ENCODE peak calls at places on chromosomes 3 and 15, in six cellular contexts. T is psoas muscle, E is A549, S is heart left ventricle, Z is fibroblast of lung, D is hepatocyte. Y is an unnamed sample.
A peak's percentile ranks its signal among the peaks of the same experiment; 100 is the strongest.

GRCh38 chr15:30023798-30024295 is 58.9 kb upstream of the GOLGA8J start:
- DNase-seq in S (no peak), E (no peak), D (peak; percentile 44), Z (peak; percentile 31), T (no peak), Y (peak; percentile 31)

GRCh38 chr15:38226867-38227266 is 25.8 kb upstream of the SPRED1 start:
- DNase-seq in Z (peak; percentile 88), T (no peak), D (peak; percentile 62), E (peak; percentile 76), S (no peak), Y (peak; percentile 89)

GRCh38 chr3:122916084-122916483 is 111.5 kb downstream of the SEMA5B start:
- DNase-seq in E (no peak), D (no peak), S (no peak), Z (no peak), T (no peak), Y (no peak)

GRCh38 chr3:129855454-129856419 is 37.8 kb downstream of the TMCC1 start:
- DNase-seq in E (peak; percentile 62), S (no peak), Z (peak; percentile 67), D (no peak), T (no peak), Y (peak; percentile 42)

GRCh38 chr3:87351913-87352312 is 75.5 kb upstream of the POU1F1 start:
- DNase-seq in E (no peak), S (no peak), Z (no peak), T (no peak), D (no peak), Y (no peak)

GRCh38 chr3:71025516-71025915 is 558.0 kb downstream of the FOXP1 start:
- DNase-seq in D (no peak), T (no peak), Z (no peak), S (no peak), E (no peak), Y (no peak)

GRCh38 chr3:52010431-52010830 is 14.7 kb upstream of the RPL29 start:
- DNase-seq in S (no peak), D (no peak), E (no peak), Z (no peak), T (no peak), Y (no peak)

GRCh38 chr3:154779571-154779970 is 300.5 kb upstream of the MME start:
- DNase-seq in S (no peak), T (no peak), D (no peak), E (no peak), Z (peak; percentile 72), Y (no peak)

GRCh38 chr3:171790574-171790897 is 19.7 kb downstream of the PLD1 start:
- DNase-seq in E (no peak), S (no peak), D (no peak), Z (no peak), T (no peak), Y (no peak)

GRCh38 chr15:82313446-82313845 is 35.8 kb downstream of the GOLGA6L10 start:
- DNase-seq in S (no peak), Z (no peak), E (no peak), D (no peak), T (no peak), Y (no peak)

GRCh38 chr3:144053121-144053520 is 81.5 kb downstream of the DIPK2A start:
- DNase-seq in D (no peak), E (no peak), S (no peak), T (no peak), Z (peak; percentile 72), Y (peak; percentile 22)

GRCh38 chr15:31342781-31343626 is 16.4 kb downstream of the KLF13 start:
- DNase-seq in D (no peak), E (no peak), Z (no peak), T (no peak), S (peak; percentile 32), Y (no peak)

GRCh38 chr3:36969540-36970432 is 23.1 kb downstream of the EPM2AIP1 start:
- DNase-seq in Z (peak; percentile 73), D (peak; percentile 92), T (no peak), E (peak; percentile 46), S (peak; percentile 43), Y (peak; percentile 83)

GRCh38 chr3:123158330-123158729 is 43.4 kb upstream of the SEC22A start:
- DNase-seq in E (no peak), S (no peak), T (no peak), Z (no peak), D (no peak), Y (no peak)

GRCh38 chr3:182726258-182727142 is 66.8 kb upstream of the ATP11B start:
- DNase-seq in T (no peak), S (no peak), D (peak; percentile 41), E (no peak), Z (no peak), Y (no peak)

GRCh38 chr3:196782496-196782895 is 42.8 kb downstream of the PAK2 start:
- DNase-seq in S (no peak), D (no peak), E (no peak), T (no peak), Z (no peak), Y (no peak)

GRCh38 chr3:27533718-27534578 is 49.8 kb upstream of the SLC4A7 start:
- DNase-seq in S (peak; percentile 61), D (peak; percentile 80), E (peak; percentile 98), Z (peak; percentile 99), T (peak; percentile 67), Y (peak; percentile 76)

GRCh38 chr3:164416491-164417222 is 661.6 kb downstream of the SI start:
- DNase-seq in E (no peak), Z (peak; percentile 9), T (no peak), S (no peak), D (no peak), Y (no peak)

GRCh38 chr15:44102675-44103254 is 92.3 kb downstream of the FRMD5 start:
- DNase-seq in E (peak; percentile 71), T (no peak), Z (peak; percentile 100), S (no peak), D (peak; percentile 12), Y (no peak)

GRCh38 chr15:59879506-59879905 is 124.6 kb upstream of the FOXB1 start:
- DNase-seq in D (no peak), T (no peak), E (no peak), Z (peak; percentile 90), S (no peak), Y (no peak)

GRCh38 chr15:58434334-58434888 is 2.6 kb downstream of the LIPC start:
- DNase-seq in S (no peak), D (no peak), T (no peak), E (no peak), Z (no peak), Y (peak; percentile 12)

GRCh38 chr3:34843479-34843870 is 795.9 kb upstream of the ARPP21 start:
- DNase-seq in S (no peak), D (no peak), Z (peak; percentile 41), T (no peak), E (no peak), Y (peak; percentile 89)

GRCh38 chr3:7382293-7383033 is 521.5 kb downstream of the GRM7 start:
- DNase-seq in Z (peak; percentile 95), D (peak; percentile 46), S (no peak), T (no peak), E (peak; percentile 6), Y (peak; percentile 61)

GRCh38 chr3:17894434-17895060 is 152.1 kb upstream of the TBC1D5 start:
- DNase-seq in T (no peak), D (peak; percentile 49), E (peak; percentile 62), Z (peak; percentile 64), S (no peak), Y (peak; percentile 46)

GRCh38 chr3:46490338-46491084 is 7.3 kb upstream of the RTP3 start:
- DNase-seq in S (no peak), D (no peak), E (no peak), Z (peak; percentile 56), T (no peak), Y (no peak)

GRCh38 chr15:70260096-70260495 is 162.4 kb upstream of the TLE3 start:
- DNase-seq in S (no peak), Z (no peak), D (no peak), T (no peak), E (no peak), Y (no peak)

GRCh38 chr3:4533489-4534443 is 40.6 kb downstream of the ITPR1 start:
- DNase-seq in D (no peak), S (peak; percentile 48), T (no peak), E (no peak), Z (peak; percentile 10), Y (no peak)

GRCh38 chr3:180571831-180572578 is 30.0 kb upstream of the TTC14 start:
- DNase-seq in S (no peak), D (no peak), E (no peak), T (no peak), Z (no peak), Y (no peak)

GRCh38 chr15:37740623-37741141 is 193.8 kb upstream of the TMCO5A start:
- DNase-seq in Z (no peak), T (no peak), E (no peak), S (no peak), D (no peak), Y (no peak)

GRCh38 chr15:75928680-75929608 is 25.3 kb downstream of the FBXO22 start:
- DNase-seq in Z (peak; percentile 25), E (peak; percentile 75), D (peak; percentile 58), T (no peak), S (no peak), Y (peak; percentile 39)

GRCh38 chr3:111229301-111229700 is 157.7 kb downstream of the NECTIN3 start:
- DNase-seq in D (no peak), T (no peak), E (no peak), Z (no peak), S (no peak), Y (no peak)
- H3K9me3 ChIP-seq in D (no peaks in the 10 kb centered on the region), T (no peaks in the 10 kb centered on the region), E (peaks cover 4% of the 10 kb centered on the region), Z (no peaks in the 10 kb centered on the region), S (no peaks in the 10 kb centered on the region), Y (no peaks in the 10 kb centered on the region)

DNA sequence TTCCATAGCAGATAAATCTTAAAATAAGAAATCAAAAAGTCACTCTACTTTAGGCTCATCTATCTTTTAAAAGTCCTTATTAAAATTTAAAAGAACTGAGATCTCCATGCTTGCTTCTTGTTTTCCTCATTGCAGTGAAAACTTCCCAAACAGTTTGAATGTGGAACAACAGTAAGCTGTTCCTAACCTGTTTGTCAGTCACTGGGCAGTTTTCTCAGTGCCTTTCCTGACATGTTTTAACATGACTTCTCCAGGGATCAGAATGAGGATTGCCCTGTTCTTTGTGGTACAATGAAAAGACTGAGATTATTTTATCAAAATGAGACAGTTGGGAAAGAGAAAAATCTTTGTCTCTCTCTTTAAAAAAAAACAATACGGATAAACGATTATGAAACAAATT is 774 bp downstream of the GPR87 start:
- DNase-seq in T (no peak), D (no peak), S (no peak), Z (no peak), E (no peak), Y (no peak)
- H3K27ac ChIP-seq in T (no peak overlapping the region), D (peak overlapping the region; percentile 73), S (no peak overlapping the region), Z (no peak overlapping the region), E (no peak overlapping the region), Y (no peak overlapping the region)

DNA sequence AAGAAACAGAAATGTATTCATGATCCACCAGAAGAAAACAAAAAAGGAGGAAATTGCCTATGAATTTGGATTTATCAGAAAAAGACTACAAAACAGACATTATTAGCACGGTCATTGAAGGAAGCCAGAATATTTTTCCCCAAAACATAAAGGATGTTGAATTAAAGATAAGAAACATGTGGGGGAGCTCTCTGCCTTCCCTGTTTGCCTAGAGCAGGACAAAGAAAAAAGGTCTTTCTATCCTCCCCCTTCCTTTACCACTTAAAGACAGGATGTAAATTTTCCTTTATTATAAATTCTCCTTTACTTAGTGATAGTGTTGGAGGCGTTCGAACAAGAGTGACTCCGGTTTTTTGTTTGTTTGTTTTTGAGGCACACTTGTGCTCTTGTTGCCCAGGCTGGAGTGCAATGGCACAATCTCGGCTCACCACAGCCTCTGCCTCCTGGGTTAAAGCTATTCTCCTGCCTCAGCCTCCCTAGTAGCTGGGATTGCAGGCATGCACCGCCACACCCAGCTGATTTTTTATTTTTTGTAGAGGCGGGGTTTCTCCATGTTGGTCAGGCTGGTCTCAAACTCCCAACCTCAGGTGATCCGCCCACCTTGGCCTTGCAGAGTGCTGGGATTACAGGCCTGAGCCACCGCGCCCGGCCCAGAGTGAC is 14.9 kb upstream of the RPN1 start:
- DNase-seq in Z (no peak), E (peak; percentile 31), T (no peak), D (no peak), S (no peak), Y (no peak)
- TF ChIP-seq CTCF in Z (no peak), E (peak; percentile 36), T (no peak), D (no peak), S (peak; percentile 31), Y (peak; percentile 28)

GRCh38 chr3:76034652-76035051 is 249.3 kb upstream of the ZNF717 start:
- DNase-seq in Z (no peak), E (no peak), T (no peak), D (no peak), S (no peak), Y (no peak)
- H3K9me3 ChIP-seq in Z (no peaks in the 10 kb centered on the region), E (peaks cover 3% of the 10 kb centered on the region), T (no peaks in the 10 kb centered on the region), D (no peaks in the 10 kb centered on the region), S (peaks cover 5% of the 10 kb centered on the region), Y (no peaks in the 10 kb centered on the region)